ENCODE peak calls at places on chromosomes 12 and 14, in seven cellular contexts. A is GM12878, Q is A549, U is SK-N-SH, T is ovary, F is H1, R is transverse colon. O is an unnamed sample.

GRCh38 chr12:116135209-116135930 is 142.1 kb downstream of the MED13L start:
- DNase-seq in Q (peak), A (no peak), U (peak), T (no peak), F (no peak), R (no peak), O (no peak)

GRCh38 chr12:120041386-120042231 is 52.6 kb downstream of the BICDL1 start:
- DNase-seq in T (no peak), A (no peak), U (no peak), Q (no peak), R (no peak), F (no peak), O (no peak)

GRCh38 chr12:19847294-19848059 is 408.2 kb downstream of the AEBP2 start:
- DNase-seq in T (peak), F (no peak), U (no peak), A (no peak), Q (no peak), R (no peak), O (no peak)

GRCh38 chr12:128121424-128121823 is 145.5 kb upstream of the TMEM132C start:
- DNase-seq in Q (no peak), A (no peak), T (no peak), F (no peak), R (no peak), U (no peak), O (no peak)

GRCh38 chr14:57464013-57464730 is 29.5 kb downstream of the CCDC198 start:
- DNase-seq in A (no peak), Q (peak), U (no peak), T (no peak), R (no peak), F (no peak), O (no peak)

GRCh38 chr12:3199551-3200031 is 122.4 kb downstream of the TSPAN9 start:
- DNase-seq in R (no peak), T (peak), Q (peak), A (no peak), U (peak), F (no peak), O (no peak)

GRCh38 chr12:109783965-109784244 is 49.3 kb downstream of the TRPV4 start:
- DNase-seq in F (no peak), T (no peak), U (no peak), A (no peak), Q (no peak), R (no peak), O (no peak)

GRCh38 chr12:22124987-22125386 is 79.0 kb downstream of the CMAS start:
- DNase-seq in F (no peak), R (no peak), T (no peak), A (no peak), U (no peak), Q (no peak), O (no peak)

GRCh38 chr12:3119192-3119744 is 42.1 kb downstream of the TSPAN9 start:
- DNase-seq in R (no peak), Q (no peak), U (no peak), T (no peak), F (no peak), A (no peak), O (no peak)

GRCh38 chr14:89327771-89328212 is 89.2 kb downstream of the FOXN3 start:
- DNase-seq in A (no peak), R (no peak), U (no peak), F (no peak), Q (no peak), T (no peak), O (no peak)

GRCh38 chr14:87109271-87109670 is 883.7 kb downstream of the GALC start:
- DNase-seq in Q (no peak), U (no peak), T (no peak), F (no peak), R (no peak), A (no peak), O (no peak)

GRCh38 chr12:131057211-131057721 is 103.6 kb downstream of the ADGRD1 start:
- DNase-seq in R (no peak), F (no peak), U (no peak), A (no peak), Q (no peak), T (no peak), O (no peak)

GRCh38 chr14:102580552-102581110 is 11.8 kb upstream of the RCOR1 start:
- DNase-seq in F (no peak), R (no peak), A (no peak), U (no peak), T (no peak), Q (no peak), O (no peak)

GRCh38 chr12:62865860-62866407 is 69.0 kb downstream of the PPM1H start:
- DNase-seq in R (no peak), A (no peak), U (no peak), Q (peak), F (no peak), T (no peak), O (no peak)

GRCh38 chr12:61095131-61095530 is 1165.1 kb upstream of the USP15 start:
- DNase-seq in Q (no peak), R (no peak), A (no peak), F (no peak), U (no peak), T (no peak), O (no peak)
- TF ChIP-seq EP300 in Q (no peak), R (no peak), A (no peak), F (no peak), U (no peak), T (no peak), O (no peak)

GRCh38 chr14:26276757-26277156 is 321.1 kb downstream of the NOVA1 start:
- DNase-seq in R (no peak), U (no peak), F (no peak), A (no peak), T (no peak), Q (peak), O (no peak)
- TF ChIP-seq CTCF in R (no peak), U (peak), F (peak), A (no peak), T (no peak), Q (no peak), O (no peak)

GRCh38 chr14:96030136-96030760 is 8.9 kb upstream of the C14orf132 start:
- DNase-seq in A (no peak), T (no peak), F (no peak), Q (no peak), R (no peak), U (no peak), O (no peak)

GRCh38 chr14:96027356-96028335 is 11.5 kb upstream of the C14orf132 start:
- DNase-seq in T (no peak), F (no peak), R (no peak), U (no peak), Q (no peak), A (no peak), O (no peak)

GRCh38 chr14:96031691-96032090 is 7.5 kb upstream of the C14orf132 start:
- DNase-seq in R (no peak), T (no peak), A (no peak), F (no peak), U (no peak), Q (no peak), O (no peak)

GRCh38 chr14:96029089-96029650 is 10.0 kb upstream of the C14orf132 start:
- DNase-seq in F (no peak), R (no peak), A (no peak), Q (no peak), T (no peak), U (no peak), O (no peak)
- TF ChIP-seq EP300 in F (no peak), R (no peak), A (no peak), Q (no peak), T (no peak), U (no peak), O (no peak)

DNA sequence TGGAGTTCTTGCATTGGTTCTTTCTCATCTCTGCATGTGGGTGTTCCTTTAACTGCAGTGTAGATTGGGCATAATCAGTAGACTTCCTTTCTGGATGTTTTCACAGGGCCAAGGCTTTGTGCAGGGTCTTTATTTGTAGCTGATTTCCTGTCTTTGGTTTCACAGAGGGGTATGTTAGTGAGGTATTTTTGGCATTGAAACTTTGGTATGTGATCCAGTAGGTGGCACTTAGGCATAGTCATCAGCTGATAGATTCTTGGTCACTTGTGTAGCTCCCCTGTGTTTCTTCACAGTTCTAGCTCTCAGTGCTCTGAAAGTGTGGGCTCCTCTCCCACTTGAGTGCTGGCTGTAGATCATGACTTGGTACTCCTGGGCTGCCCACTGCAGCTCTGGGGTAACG is 52.7 kb upstream of the LMO3 start:
- DNase-seq in F (no peak), A (no peak), Q (no peak), T (no peak), U (no peak), R (no peak), O (no peak)
- TF ChIP-seq CTCF in F (no peak), A (no peak), Q (no peak), T (no peak), U (no peak), R (no peak), O (no peak)

DNA sequence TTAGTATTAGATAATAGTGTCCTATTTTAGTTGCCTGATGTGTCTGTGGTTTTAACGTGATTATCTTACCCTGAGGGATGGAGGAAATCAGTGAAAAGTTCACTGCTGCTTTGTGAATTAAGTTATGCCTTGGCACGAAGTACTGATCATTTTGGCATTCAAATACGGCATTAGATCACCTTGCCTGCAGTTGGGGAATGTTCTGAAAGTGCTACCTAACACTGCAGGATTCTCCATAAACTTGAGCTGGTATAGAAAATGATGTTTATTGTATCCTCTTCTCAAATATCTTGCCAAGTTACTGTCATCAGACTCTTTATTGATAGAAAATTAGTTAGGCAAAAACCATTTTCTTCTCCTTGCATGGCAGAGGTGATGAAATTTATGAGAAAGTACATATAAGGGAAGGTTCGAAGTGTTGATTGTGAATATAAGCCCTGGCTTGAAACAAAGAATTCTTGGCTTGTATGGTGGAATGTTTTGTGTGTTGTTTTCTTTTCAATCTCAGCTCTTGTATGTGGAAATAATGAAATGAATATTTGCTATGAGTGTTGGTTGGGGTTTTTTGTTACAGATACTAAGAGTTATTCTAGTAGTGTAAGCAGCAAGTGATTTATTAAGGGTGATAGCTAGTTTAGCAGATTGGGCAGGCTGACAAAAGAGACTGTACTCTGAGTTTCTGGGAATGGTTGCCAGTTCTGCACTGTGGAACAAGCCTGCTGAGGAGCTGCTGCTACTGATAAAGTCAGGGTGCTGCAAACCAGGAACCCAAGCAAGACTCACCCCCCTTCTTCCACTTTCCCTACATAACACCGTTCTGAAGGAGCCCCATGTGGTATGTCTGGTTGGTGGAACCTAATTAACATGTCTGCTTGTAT is 448.3 kb downstream of the PCNX1 start:
- DNase-seq in U (peak), T (peak), A (no peak), F (no peak), Q (no peak), R (no peak), O (no peak)
- TF ChIP-seq EP300 in U (peak), T (no peak), A (no peak), F (no peak), Q (no peak), R (no peak), O (peak)

GRCh38 chr14:106436310-106436905 is 910.0 kb downstream of the TMEM121 start:
- DNase-seq in F (no peak), A (no peak), Q (peak), R (peak), U (no peak), T (no peak), O (no peak)
- TF ChIP-seq CTCF in F (peak), A (peak), Q (no peak), R (peak), U (no peak), T (no peak), O (peak)

DNA sequence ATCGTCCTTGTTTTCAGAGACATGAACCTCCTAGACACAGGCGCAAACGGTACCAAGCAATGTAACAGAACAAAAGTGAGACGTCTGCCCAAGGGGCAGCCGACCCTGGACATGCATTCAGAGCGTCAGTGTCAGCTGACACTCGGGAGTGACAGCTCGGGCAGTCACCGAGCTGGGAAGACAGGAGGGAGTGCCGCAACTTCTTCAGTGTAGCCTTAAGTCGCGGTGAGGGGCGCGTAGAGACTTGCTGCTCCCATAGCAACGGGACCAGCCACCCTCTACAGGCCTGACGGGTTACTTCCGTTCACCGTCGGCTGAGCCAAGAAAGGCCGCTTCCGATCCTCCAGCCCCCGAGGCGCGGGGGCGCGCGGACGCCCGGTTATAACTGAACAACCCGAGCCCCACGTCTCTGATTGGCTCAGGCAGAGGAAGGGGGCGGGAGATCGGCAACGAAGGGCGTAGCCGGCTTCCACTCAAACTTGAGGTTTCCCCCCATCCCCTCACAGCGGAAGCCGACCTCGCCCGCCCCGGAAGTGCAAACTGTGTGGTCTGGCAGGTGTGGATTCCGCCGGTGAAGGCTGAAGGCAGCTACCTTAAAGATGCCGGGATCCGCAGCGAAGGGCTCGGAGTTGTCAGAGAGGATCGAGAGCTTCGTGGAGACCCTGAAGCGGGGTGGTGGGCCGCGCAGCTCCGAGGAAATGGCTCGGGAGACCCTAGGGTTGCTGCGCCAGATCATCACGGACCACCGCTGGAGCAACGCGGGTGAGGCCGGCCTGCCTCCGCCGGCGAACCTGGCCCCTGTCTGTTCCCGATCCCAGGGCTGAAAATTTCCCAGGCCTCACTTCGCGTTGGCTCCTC is at the start of gene EIF2B2:
- DNase-seq in F (peak), A (peak), Q (peak), U (peak), R (peak), T (peak), O (peak)
- TF ChIP-seq EP300 in F (no peak), A (no peak), Q (no peak), U (no peak), R (no peak), T (no peak), O (peak)

O was measured in tibial nerve.